ENCODE peak calls at places on chromosomes 12 and 14, in five cellular contexts. S is SK-N-SH, M is GM12878, V is HepG2, W is HCT116. A is an unnamed sample. For H3K4me1, the result is how much of the 10 kb centered on the place peaks cover.

GRCh38 chr12:111438501-111438900 is 32.8 kb downstream of the SH2B3 start:
- DNase-seq in S (no peak), M (no peak), V (no peak), W (no peak), A (no peak)

GRCh38 chr12:39368096-39368495 is 74.8 kb downstream of the KIF21A start:
- DNase-seq in S (no peak), M (no peak), V (no peak), W (no peak), A (no peak)

GRCh38 chr14:101780887-101781239 is 19.4 kb downstream of the PPP2R5C start:
- DNase-seq in S (no peak), M (no peak), V (no peak), W (no peak), A (no peak)

GRCh38 chr12:80419660-80420059 is 24.4 kb upstream of the PTPRQ start:
- DNase-seq in S (no peak), M (no peak), V (no peak), W (no peak), A (no peak)

GRCh38 chr12:20513189-20513588 is 144.9 kb downstream of the PDE3A start:
- DNase-seq in S (no peak), M (no peak), V (no peak), W (no peak), A (no peak)

GRCh38 chr14:72576258-72576657 is 317.6 kb downstream of the DPF3 start:
- DNase-seq in S (no peak), M (no peak), V (no peak), W (no peak), A (no peak)

GRCh38 chr12:109762673-109763191 is 49.1 kb downstream of the FAM222A start:
- DNase-seq in S (no peak), M (no peak), V (no peak), W (no peak), A (no peak)

GRCh38 chr12:107122452-107122958 is 29.2 kb upstream of the CRY1 start:
- DNase-seq in S (no peak), M (no peak), V (no peak), W (no peak), A (no peak)

GRCh38 chr14:43706901-43707300 is 800.2 kb downstream of the FSCB start:
- DNase-seq in S (no peak), M (no peak), V (no peak), W (no peak), A (no peak)

GRCh38 chr12:26318661-26319068 is 123.3 kb downstream of the SSPN start:
- DNase-seq in S (no peak), M (no peak), V (peak), W (no peak), A (no peak)

GRCh38 chr14:81162941-81163340 is 57.8 kb downstream of the GTF2A1 start:
- DNase-seq in S (no peak), M (no peak), V (no peak), W (peak), A (no peak)

GRCh38 chr12:78209851-78210493 is 379.3 kb downstream of the NAV3 start:
- DNase-seq in S (no peak), M (no peak), V (no peak), W (no peak), A (no peak)

GRCh38 chr14:91140672-91141071 is 26.8 kb downstream of the DGLUCY start:
- DNase-seq in S (peak), M (no peak), V (peak), W (peak), A (peak)

GRCh38 chr12:17810399-17810798 is 279.6 kb downstream of the RERGL start:
- DNase-seq in S (no peak), M (no peak), V (no peak), W (no peak), A (no peak)

GRCh38 chr14:106883218-106883692 is 1356.9 kb downstream of the TMEM121 start:
- DNase-seq in S (peak), M (no peak), V (peak), W (no peak), A (no peak)

GRCh38 chr14:100132161-100132902 is 27.1 kb downstream of the DEGS2 start:
- DNase-seq in S (peak), M (no peak), V (no peak), W (no peak), A (no peak)

GRCh38 chr12:109818900-109819500 is 14.2 kb downstream of the TRPV4 start:
- DNase-seq in S (no peak), M (no peak), V (peak), W (no peak), A (no peak)

GRCh38 chr14:71620401-71620800 is 311.8 kb upstream of the RGS6 start:
- DNase-seq in S (no peak), M (no peak), V (no peak), W (no peak), A (no peak)

GRCh38 chr12:125161712-125162023 is 96.4 kb downstream of the AACS start:
- DNase-seq in S (no peak), M (no peak), V (no peak), W (no peak), A (no peak)

GRCh38 chr14:33026850-33027420 is 88.3 kb downstream of the NPAS3 start:
- DNase-seq in S (no peak), M (no peak), V (no peak), W (no peak), A (no peak)

GRCh38 chr12:54432815-54433164 is 13.7 kb upstream of the ITGA5 start:
- DNase-seq in S (no peak), M (no peak), V (no peak), W (no peak), A (no peak)

GRCh38 chr12:54428050-54429013 is 9.3 kb upstream of the ITGA5 start:
- DNase-seq in S (no peak), M (no peak), V (no peak), W (no peak), A (no peak)

GRCh38 chr12:54430471-54431075 is 11.5 kb upstream of the ITGA5 start:
- DNase-seq in S (no peak), M (no peak), V (no peak), W (no peak), A (no peak)

GRCh38 chr12:54429014-54429471 is 10.0 kb upstream of the ITGA5 start:
- DNase-seq in S (no peak), M (no peak), V (peak), W (no peak), A (no peak)

DNA sequence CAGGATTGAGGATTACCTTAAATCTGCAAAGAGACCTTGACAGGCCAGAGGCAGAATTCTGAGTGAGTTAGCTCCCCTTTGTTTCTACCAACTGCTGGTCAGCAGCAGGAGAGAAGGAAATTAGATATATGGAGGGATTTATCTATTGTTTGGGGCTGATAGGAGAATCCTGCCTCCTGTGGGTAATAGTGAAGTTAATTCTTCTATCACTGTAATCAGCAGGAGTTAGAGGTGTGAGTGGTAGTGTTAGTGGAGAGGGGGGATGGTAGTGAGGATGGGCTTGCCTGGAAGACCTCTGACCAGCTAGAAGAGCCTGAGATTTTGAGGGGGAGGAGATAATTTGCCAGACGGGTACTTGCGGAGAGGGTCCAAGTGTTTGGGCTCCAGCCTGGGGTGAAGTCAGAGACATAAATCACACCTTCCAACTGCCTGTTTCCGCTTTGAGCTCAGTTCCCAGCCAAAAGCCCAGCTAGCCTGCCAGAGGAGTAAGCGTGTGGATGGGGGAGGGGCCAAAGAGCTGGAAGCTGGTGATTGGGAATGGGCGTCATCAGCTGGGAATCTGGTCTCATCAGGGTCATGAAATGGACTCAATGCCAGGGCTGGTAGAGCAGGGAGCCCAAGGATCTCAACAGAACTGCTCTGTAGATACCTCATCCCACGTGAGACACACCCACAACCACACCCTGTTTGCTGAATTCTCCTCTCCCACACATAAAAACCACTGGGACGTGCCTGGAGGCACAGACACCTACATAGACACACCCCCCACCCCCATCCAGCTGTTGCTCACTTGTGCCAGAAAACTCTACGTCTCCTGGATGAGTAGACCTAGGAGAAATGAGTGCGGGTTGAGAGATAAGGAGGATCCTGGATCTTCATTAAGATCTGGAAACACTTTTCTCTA is 13.1 kb upstream of the ITGA5 start:
- DNase-seq in S (no peak), M (no peak), V (no peak), W (no peak), A (no peak)
- H3K9ac ChIP-seq in S (no peak), M (no peak), V (no peak), W (no peak), A (no peak)

DNA sequence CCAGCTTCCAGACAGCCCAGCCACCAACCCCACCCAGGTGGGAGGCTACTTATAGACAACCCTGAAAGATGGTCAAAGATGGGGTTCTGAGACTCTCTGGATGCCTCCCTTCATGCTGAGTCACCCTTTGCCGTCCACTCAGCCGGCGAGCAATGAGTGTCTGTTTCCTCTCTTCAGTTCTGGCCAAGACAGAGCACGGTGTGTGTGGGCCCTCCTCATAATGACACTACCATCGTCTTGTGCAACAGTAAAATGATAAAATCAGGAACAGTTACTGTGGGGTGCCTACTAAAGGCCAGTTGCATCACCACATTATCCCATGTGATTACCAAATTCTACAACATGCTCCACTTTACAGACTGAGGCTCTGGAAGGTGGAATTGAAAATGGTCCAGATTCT is 7.0 kb upstream of the BDKRB1 start:
- DNase-seq in S (no peak), M (no peak), V (no peak), W (no peak), A (no peak)
- TF ChIP-seq YY1 in S (no peak), M (no peak), V (no peak), W (no peak), A (no peak)

DNA sequence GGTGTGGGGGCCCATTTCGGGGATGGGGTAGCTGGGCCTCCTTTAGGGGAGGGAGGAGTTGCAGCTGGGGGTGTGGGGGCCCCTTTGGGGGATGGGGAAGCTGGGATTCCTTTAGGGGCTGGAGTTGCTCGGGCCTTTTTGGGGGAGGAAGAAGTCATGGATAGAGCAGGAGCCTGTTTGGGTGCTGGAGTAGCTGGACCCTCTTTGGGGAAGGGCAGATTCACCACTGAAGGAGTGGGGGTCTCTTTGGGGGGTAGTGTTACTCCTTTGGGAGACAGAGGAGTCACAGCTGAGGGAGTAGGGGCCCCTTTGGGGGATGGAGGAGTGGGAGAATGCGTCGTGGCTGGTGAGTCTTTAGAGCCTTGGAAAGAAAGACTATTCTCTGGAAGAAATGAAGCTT is 6.5 kb downstream of the NACA start:
- DNase-seq in S (no peak), M (no peak), V (no peak), W (no peak), A (no peak)
- H3K4me1 ChIP-seq in S (under half), M (under half), V (half or more), W (under half), A (under half)

DNA sequence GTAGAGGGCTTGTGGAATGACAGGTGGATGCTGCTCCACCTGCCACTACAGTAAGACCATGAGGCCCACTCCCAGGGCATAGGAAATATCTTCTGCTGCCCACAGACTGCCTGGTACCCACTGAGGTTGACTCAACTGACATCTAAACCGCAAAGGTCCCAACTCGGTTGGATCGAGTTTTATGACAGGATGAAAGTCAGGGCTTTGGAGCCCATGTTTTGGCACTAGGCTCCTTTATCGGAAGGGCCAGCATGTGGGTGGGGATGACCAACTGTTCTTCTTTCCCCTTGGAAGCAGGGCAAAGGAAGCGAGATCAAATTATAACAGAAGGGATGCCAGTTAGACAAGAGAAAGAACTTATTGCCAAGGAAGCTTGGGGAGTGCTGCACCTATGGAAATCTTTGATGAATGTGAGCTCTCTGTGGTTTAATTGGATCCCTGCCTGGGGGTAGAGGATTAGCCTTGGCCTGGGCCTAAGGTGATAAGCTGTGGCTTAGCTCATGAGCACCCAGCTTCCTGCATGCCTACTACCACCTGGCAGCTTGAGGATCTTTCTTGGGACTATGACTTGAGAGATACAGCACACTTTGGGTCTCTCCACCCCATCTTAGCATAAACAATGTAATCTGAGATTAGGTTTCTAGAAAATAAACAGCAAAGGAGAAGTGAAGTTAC is 121.8 kb downstream of the KCNA5 start:
- DNase-seq in S (no peak), M (no peak), V (no peak), W (no peak), A (no peak)
- H3K9ac ChIP-seq in S (no peak), M (no peak), V (no peak), W (no peak), A (no peak)

GRCh38 chr12:56635539-56636117 is 5.5 kb upstream of the BAZ2A start:
- DNase-seq in S (no peak), M (no peak), V (no peak), W (no peak), A (no peak)
- TF ChIP-seq YY1 in S (no peak), M (no peak), V (no peak), W (no peak), A (no peak)

DNA sequence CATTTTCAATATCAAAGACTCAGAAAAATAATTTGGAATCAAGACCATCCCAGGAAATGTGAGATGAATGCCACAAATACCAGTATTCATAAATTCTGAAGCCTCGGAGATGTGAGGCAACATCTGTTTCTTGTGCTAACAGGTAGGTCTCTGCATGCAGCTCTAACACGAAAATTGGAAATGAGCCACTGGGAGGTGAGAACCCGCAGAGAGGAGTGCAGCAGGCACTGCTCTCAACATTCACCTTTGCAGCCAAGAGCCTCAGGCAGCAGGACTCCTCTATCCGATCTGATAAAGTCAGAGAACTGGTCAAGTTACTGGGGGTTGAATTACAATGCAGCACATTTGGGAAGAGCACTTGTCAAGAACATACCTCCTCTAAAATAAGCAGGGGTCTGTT is 209.4 kb upstream of the KRR1 start:
- DNase-seq in S (peak), M (no peak), V (no peak), W (no peak), A (peak)
- H3K4me1 ChIP-seq in S (half or more), M (under half), V (half or more), W (half or more), A (under half)

GRCh38 chr12:6935221-6935550 is 7.4 kb downstream of the ATN1 start:
- DNase-seq in S (no peak), M (no peak), V (no peak), W (no peak), A (no peak)
- H3K9ac ChIP-seq in S (no peak), M (no peak), V (no peak), W (no peak), A (peak)

DNA sequence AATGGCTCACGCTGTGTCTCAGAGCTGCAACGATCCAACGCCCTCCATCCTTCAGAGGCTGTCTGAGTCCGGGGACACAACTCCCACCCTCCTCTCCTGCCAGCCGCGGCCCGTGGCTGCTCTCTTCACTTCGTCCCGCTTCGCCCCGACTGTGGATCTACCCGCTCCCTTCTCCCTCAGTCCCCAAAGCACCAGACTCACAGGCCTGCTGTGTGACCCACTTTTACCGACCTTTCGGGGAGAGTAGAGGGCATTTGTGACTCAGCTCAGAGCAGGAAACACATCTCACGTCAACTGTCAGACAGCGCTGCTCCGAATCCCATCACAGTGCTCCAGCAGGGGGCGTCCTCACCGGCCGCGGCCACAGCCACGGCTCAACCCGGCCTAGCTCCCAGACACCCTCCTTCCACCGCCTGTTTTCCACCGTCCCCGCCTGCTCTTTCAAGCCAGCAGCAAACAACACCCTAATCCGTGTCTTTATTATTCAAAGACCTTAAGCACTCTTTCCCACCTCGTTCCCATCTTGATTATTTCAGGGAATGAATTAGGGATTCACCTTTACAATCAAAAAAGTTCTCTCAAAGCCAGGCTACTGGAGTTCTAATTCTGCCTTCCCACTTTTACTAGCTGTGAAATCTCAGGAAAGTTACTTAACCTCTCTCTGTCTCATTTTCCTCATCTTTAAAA is 5.0 kb upstream of the AQP2 start:
- DNase-seq in S (peak), M (peak), V (peak), W (peak), A (peak)
- TF ChIP-seq YY1 in S (no peak), M (peak), V (no peak), W (no peak), A (no peak)

GRCh38 chr12:9741726-9742125 is 8.8 kb upstream of the CLECL1 start:
- DNase-seq in S (no peak), M (peak), V (no peak), W (no peak), A (no peak)
- H3K4me1 ChIP-seq in S (under half), M (under half), V (under half), W (under half), A (under half)

GRCh38 chr12:53388932-53389331 is 9.0 kb downstream of the SP1 start:
- DNase-seq in S (no peak), M (no peak), V (no peak), W (no peak), A (no peak)
- H3K9ac ChIP-seq in S (no peak), M (no peak), V (no peak), W (no peak), A (no peak)

A was measured in NT2/D1.